ENCODE peak calls at places on chromosome X, in ten cellular contexts. S, M, Y, D, V, E, I, R, H and N are unnamed samples.

GRCh38 chrX:82041034-82041433 is 839.1 kb downstream of the SH3BGRL start:
- DNase-seq in S (no peak), M (no peak), Y (no peak), D (no peak), V (no peak), E (no peak), I (no peak), R (no peak), H (no peak), N (no peak)

GRCh38 chrX:120452131-120452530 is 17.0 kb downstream of the LAMP2 start:
- DNase-seq in S (peak; percentile 25), M (peak; percentile 73), Y (no peak), D (no peak), V (no peak), E (no peak), I (no peak), R (peak; percentile 49), H (peak; percentile 37), N (no peak)

GRCh38 chrX:11751261-11751660 is 6.8 kb upstream of the MSL3 start:
- DNase-seq in S (no peak), M (no peak), Y (no peak), D (no peak), V (no peak), E (no peak), I (no peak), R (no peak), H (no peak), N (no peak)

GRCh38 chrX:70044541-70045245 is 5.0 kb downstream of the AWAT2 start:
- DNase-seq in S (peak; percentile 46), M (no peak), Y (no peak), D (no peak), V (no peak), E (no peak), I (no peak), R (no peak), H (no peak), N (no peak)

GRCh38 chrX:149903889-149904748 is 23.1 kb downstream of the MAGEA8 start:
- DNase-seq in S (peak; percentile 21), M (peak; percentile 66), Y (peak; percentile 28), D (no peak), V (no peak), E (no peak), I (no peak), R (no peak), H (peak; percentile 3), N (no peak)

GRCh38 chrX:40644175-40644574 is 3.2 kb downstream of the CXorf38 start:
- DNase-seq in S (peak; percentile 68), M (no peak), Y (no peak), D (no peak), V (no peak), E (no peak), I (no peak), R (peak; percentile 11), H (peak; percentile 78), N (peak; percentile 36)

GRCh38 chrX:78455901-78456300 is 128.5 kb upstream of the CYSLTR1 start:
- DNase-seq in S (peak; percentile 55), M (no peak), Y (no peak), D (no peak), V (no peak), E (peak; percentile 0), I (no peak), R (no peak), H (no peak), N (no peak)

GRCh38 chrX:1725472-1725871 is 110.6 kb downstream of the ASMT start:
- DNase-seq in S (no peak), M (no peak), Y (no peak), D (no peak), V (no peak), E (no peak), I (no peak), R (no peak), H (no peak), N (no peak)

GRCh38 chrX:112832481-112833095 is 8.0 kb downstream of the AMOT start:
- DNase-seq in S (no peak), M (peak; percentile 53), Y (peak; percentile 55), D (no peak), V (no peak), E (no peak), I (no peak), R (no peak), H (no peak), N (no peak)

GRCh38 chrX:86141786-86142185 is 6.5 kb upstream of the DACH2 start:
- DNase-seq in S (no peak), M (no peak), Y (no peak), D (no peak), V (no peak), E (no peak), I (no peak), R (no peak), H (no peak), N (no peak)

GRCh38 chrX:69961365-69962072 is 88.2 kb downstream of the AWAT2 start:
- DNase-seq in S (peak; percentile 5), M (no peak), Y (no peak), D (no peak), V (no peak), E (no peak), I (no peak), R (no peak), H (no peak), N (no peak)

GRCh38 chrX:17744896-17745523 is 7.7 kb downstream of the SCML1 start:
- DNase-seq in S (peak; percentile 29), M (peak; percentile 0), Y (peak; percentile 21), D (no peak), V (no peak), E (no peak), I (no peak), R (no peak), H (no peak), N (no peak)

GRCh38 chrX:645024-645376 is 14.4 kb downstream of the SHOX start:
- DNase-seq in S (no peak), M (peak; percentile 37), Y (no peak), D (no peak), V (no peak), E (no peak), I (no peak), R (no peak), H (no peak), N (no peak)

GRCh38 chrX:35098419-35098818 is 155.8 kb downstream of the FAM47B start:
- DNase-seq in S (peak; percentile 8), M (no peak), Y (no peak), D (no peak), V (no peak), E (no peak), I (no peak), R (no peak), H (peak; percentile 3), N (no peak)

GRCh38 chrX:72018277-72019112 is 107.8 kb downstream of the NHSL2 start:
- DNase-seq in S (peak; percentile 86), M (peak; percentile 89), Y (peak; percentile 73), D (no peak), V (peak; percentile 65), E (peak; percentile 68), I (peak; percentile 77), R (peak; percentile 9), H (peak; percentile 83), N (peak; percentile 78)

GRCh38 chrX:41684138-41684537 is 4.6 kb upstream of the GPR34 start:
- DNase-seq in S (no peak), M (no peak), Y (no peak), D (no peak), V (no peak), E (no peak), I (no peak), R (no peak), H (no peak), N (no peak)

GRCh38 chrX:129759576-129760061 is 20.1 kb upstream of the SASH3 start:
- DNase-seq in S (peak; percentile 79), M (no peak), Y (peak; percentile 96), D (peak; percentile 47), V (no peak), E (peak; percentile 55), I (peak; percentile 51), R (no peak), H (peak; percentile 80), N (no peak)

GRCh38 chrX:72609313-72609712 is 36.7 kb upstream of the HDAC8 start:
- DNase-seq in S (peak; percentile 33), M (peak; percentile 25), Y (no peak), D (no peak), V (no peak), E (no peak), I (no peak), R (no peak), H (no peak), N (no peak)

GRCh38 chrX:107742754-107743191 is 32.8 kb downstream of the TSC22D3 start:
- DNase-seq in S (no peak), M (no peak), Y (no peak), D (no peak), V (no peak), E (no peak), I (no peak), R (no peak), H (peak; percentile 16), N (no peak)

GRCh38 chrX:150879855-150880807 is 18.3 kb downstream of the CD99L2 start:
- DNase-seq in S (no peak), M (no peak), Y (peak; percentile 77), D (no peak), V (no peak), E (no peak), I (no peak), R (no peak), H (no peak), N (no peak)

GRCh38 chrX:31551913-31552312 is 480.1 kb upstream of the FTHL17 start:
- DNase-seq in S (no peak), M (no peak), Y (no peak), D (no peak), V (no peak), E (no peak), I (no peak), R (no peak), H (peak; percentile 62), N (no peak)

GRCh38 chrX:39948564-39948963 is 149.2 kb downstream of the BCOR start:
- DNase-seq in S (no peak), M (no peak), Y (no peak), D (no peak), V (no peak), E (no peak), I (no peak), R (no peak), H (no peak), N (no peak)

GRCh38 chrX:67558267-67558666 is 14.4 kb downstream of the AR start:
- DNase-seq in S (no peak), M (no peak), Y (no peak), D (no peak), V (no peak), E (no peak), I (no peak), R (no peak), H (no peak), N (no peak)

GRCh38 chrX:152635941-152636340 is 1.8 kb upstream of the GABRQ start:
- DNase-seq in S (peak; percentile 70), M (peak; percentile 77), Y (peak; percentile 28), D (peak; percentile 1), V (no peak), E (peak; percentile 27), I (no peak), R (peak; percentile 8), H (peak; percentile 51), N (peak; percentile 50)

GRCh38 chrX:119880552-119881437 is 9.2 kb downstream of the NDUFA1 start:
- DNase-seq in S (peak; percentile 63), M (peak; percentile 60), Y (peak; percentile 86), D (no peak), V (no peak), E (peak; percentile 37), I (no peak), R (peak; percentile 76), H (peak; percentile 60), N (peak; percentile 42)

GRCh38 chrX:20623448-20623847 is 356.7 kb upstream of the RPS6KA3 start:
- DNase-seq in S (peak; percentile 56), M (peak; percentile 27), Y (no peak), D (no peak), V (no peak), E (peak; percentile 3), I (no peak), R (no peak), H (peak; percentile 10), N (no peak)

GRCh38 chrX:115400960-115401359 is 111.4 kb downstream of the LUZP4 start:
- DNase-seq in S (no peak), M (peak; percentile 43), Y (no peak), D (no peak), V (no peak), E (no peak), I (no peak), R (no peak), H (no peak), N (no peak)

GRCh38 chrX:107734646-107735045 is 40.9 kb downstream of the TSC22D3 start:
- DNase-seq in S (no peak), M (no peak), Y (no peak), D (no peak), V (no peak), E (no peak), I (no peak), R (no peak), H (no peak), N (no peak)